ENCODE peak calls at places on chromosomes 16 and 17, in four cellular contexts. B is GM12891, L is K562, F is GM12878. O is an unnamed sample.

GRCh38 chr17:19306160-19307111 is 56.1 kb downstream of the B9D1 start:
- DNase-seq in B (peak; percentile 52), L (no peak), F (peak; percentile 94), O (no peak)

GRCh38 chr16:76386784-76387183 is 109.6 kb downstream of the CNTNAP4 start:
- DNase-seq in B (no peak), L (no peak), F (no peak), O (no peak)

GRCh38 chr17:48577946-48578615 is at the start of gene HOXB4:
- DNase-seq in B (peak; percentile 71), L (peak; percentile 95), F (peak; percentile 43), O (no peak)

GRCh38 chr17:57548421-57549385 is 196.4 kb downstream of the CCDC182 start:
- DNase-seq in B (no peak), L (peak; percentile 18), F (no peak), O (no peak)

GRCh38 chr17:332023-332422 is 20.6 kb downstream of the RPH3AL start:
- DNase-seq in B (no peak), L (no peak), F (no peak), O (no peak)

GRCh38 chr17:50501054-50501453 is 7.2 kb upstream of the MYCBPAP start:
- DNase-seq in B (no peak), L (peak; percentile 49), F (no peak), O (no peak)

GRCh38 chr16:75219838-75220237 is 1.1 kb downstream of the CTRB1 start:
- DNase-seq in B (no peak), L (no peak), F (no peak), O (no peak)

GRCh38 chr16:20383106-20384029 is 21.2 kb downstream of the PDILT start:
- DNase-seq in B (peak; percentile 30), L (peak; percentile 74), F (no peak), O (peak; percentile 18)

GRCh38 chr17:7426896-7427488 is 1.6 kb downstream of the SPEM2 start:
- DNase-seq in B (no peak), L (no peak), F (no peak), O (no peak)

DNA sequence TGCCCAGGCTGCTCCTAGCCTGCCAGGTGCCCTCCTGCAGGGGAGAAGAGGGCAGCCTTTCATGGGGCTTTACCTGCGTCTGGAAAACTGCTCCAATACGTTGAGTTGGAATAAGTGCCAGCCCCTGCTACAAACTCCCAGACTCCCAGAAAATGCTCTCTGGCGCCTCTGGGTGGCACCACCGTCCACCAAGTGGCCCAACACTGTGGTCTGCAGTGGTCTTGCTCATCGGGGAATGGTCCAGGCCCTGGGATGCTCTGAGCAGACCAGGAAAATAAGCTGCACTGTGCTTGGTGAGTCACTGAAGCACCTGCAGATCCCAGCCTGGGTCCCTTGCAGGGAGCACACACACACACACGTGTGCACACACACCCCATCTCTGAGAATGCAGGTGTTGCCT is 20.8 kb downstream of the CDIP1 start:
- DNase-seq in B (no peak), L (peak; percentile 54), F (no peak), O (no peak)
- TF ChIP-seq SPI1 in B (no peak), L (no peak), F (no peak), O (no peak)

DNA sequence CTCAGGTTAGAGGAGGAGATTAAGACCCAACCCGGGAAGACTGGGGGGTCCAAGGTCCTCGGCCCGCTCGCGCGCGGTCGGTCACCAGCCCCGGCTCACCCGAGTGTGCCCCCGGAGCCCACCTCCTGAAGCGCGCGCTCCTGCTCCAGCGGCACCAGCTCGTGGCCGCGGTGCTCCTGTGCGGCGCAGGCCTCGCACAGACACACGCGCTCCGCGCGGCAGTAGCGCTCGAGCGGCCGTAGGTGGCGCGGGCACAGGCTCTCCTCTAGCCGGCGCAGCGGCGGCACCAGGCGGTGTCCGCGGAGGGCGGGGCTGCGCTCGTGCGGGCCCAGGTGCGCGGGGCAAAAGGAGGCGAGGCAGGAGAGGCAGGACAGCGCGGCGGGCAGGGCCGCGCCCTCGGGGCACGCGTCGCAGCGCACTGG is 618 bp downstream of the TRIM47 start:
- DNase-seq in B (no peak), L (peak; percentile 54), F (no peak), O (no peak)
- TF ChIP-seq SPI1 in B (no peak), L (no peak), F (no peak), O (no peak)

GRCh38 chr17:45253879-45254278 is 8.0 kb downstream of the SPATA32 start:
- DNase-seq in B (no peak), L (peak; percentile 46), F (no peak), O (no peak)

GRCh38 chr17:45260204-45260783 is 1.6 kb downstream of the SPATA32 start:
- DNase-seq in B (no peak), L (no peak), F (no peak), O (no peak)

GRCh38 chr17:45255358-45255757 is 6.5 kb downstream of the SPATA32 start:
- DNase-seq in B (no peak), L (no peak), F (no peak), O (no peak)

GRCh38 chr17:45257115-45257514 is 4.8 kb downstream of the SPATA32 start:
- DNase-seq in B (no peak), L (no peak), F (no peak), O (no peak)

GRCh38 chr17:45256114-45256966 is 5.6 kb downstream of the SPATA32 start:
- DNase-seq in B (no peak), L (peak; percentile 27), F (no peak), O (no peak)
- TF ChIP-seq SPI1 in B (no peak), L (no peak), F (no peak), O (no peak)

GRCh38 chr16:12082207-12082606 is 105.7 kb downstream of the SNX29 start:
- DNase-seq in B (no peak), L (no peak), F (no peak), O (no peak)
- TF ChIP-seq SPI1 in B (peak; percentile 47), L (no peak), F (no peak), O (peak; percentile 72)

GRCh38 chr16:65032397-65032796 is 89.5 kb downstream of the CDH11 start:
- DNase-seq in B (no peak), L (no peak), F (no peak), O (no peak)

GRCh38 chr16:65038125-65038524 is 83.7 kb downstream of the CDH11 start:
- DNase-seq in B (no peak), L (no peak), F (no peak), O (no peak)

GRCh38 chr16:65037558-65037957 is 84.3 kb downstream of the CDH11 start:
- DNase-seq in B (no peak), L (no peak), F (no peak), O (no peak)

GRCh38 chr16:65034915-65035314 is 86.9 kb downstream of the CDH11 start:
- DNase-seq in B (no peak), L (no peak), F (no peak), O (no peak)
- TF ChIP-seq SPI1 in B (no peak), L (no peak), F (no peak), O (no peak)

DNA sequence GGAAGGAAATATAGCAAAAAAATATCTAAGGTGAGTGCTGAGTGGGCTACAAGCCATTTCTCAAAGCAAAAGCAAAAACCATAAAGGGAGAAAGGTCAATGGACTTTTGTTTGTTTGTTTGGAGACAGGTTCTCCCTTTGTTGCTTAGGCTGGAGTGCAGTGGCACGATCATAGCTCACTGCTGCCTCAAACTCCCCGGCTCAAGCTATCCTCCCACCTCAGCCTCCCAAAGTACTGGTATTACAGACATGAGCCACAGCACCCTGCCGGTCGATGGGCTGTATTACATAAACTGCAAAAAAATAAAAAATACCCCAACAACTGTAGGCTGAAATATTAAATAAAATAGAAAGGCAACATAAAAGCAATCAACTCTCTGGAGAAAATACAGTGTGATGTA is 3.5 kb upstream of the RBBP6 start:
- DNase-seq in B (no peak), L (peak; percentile 30), F (no peak), O (no peak)
- TF ChIP-seq SPI1 in B (no peak), L (no peak), F (no peak), O (no peak)

GRCh38 chr17:27318228-27318627 is 24.3 kb downstream of the WSB1 start:
- DNase-seq in B (no peak), L (no peak), F (no peak), O (no peak)
- TF ChIP-seq SPI1 in B (no peak), L (no peak), F (no peak), O (no peak)

DNA sequence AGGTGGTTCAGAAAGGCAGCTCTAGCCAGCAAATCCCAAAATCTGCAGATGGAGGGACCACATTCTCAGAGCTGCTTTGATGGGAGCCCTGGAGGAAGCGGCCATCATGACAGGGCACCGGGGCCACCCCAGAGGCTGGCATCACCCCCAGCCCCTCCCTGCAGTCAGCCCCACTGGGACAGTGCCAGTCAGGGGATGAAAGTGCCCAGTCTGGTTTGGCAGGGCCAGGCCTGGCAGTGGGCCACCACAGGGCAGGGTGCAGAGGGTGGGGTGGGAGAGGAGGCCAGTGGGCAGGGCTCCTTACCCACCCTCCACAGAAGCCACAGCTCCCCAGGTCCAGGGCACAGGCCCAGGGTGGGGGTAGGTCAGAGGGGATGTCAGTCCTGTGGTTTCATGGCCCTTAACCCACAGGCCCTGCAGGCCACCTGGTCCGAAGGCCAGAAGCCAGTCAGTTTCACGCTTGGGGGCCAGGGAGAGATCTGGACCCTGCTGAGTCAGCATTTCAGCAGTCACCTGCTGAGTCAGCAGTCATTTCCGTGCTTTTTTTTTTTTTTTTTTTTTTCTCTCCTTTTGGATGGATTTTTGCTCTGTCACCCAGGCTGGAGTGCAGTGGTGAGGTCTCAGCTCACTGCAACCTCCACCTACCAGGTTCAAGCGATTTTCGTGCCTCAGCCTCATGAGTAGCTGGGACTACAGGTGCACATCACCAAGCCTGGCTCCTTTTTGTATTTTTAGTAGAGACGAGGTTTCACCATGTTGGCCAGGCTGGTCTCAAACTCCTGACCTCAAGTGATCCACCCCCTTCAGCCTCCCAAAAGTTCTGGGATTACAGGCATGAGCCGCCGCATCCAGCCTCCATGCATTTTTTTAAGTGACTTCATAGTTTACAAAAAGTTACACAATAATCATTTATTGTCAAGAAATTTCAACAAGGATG is 10.4 kb downstream of the SLC25A10 start:
- DNase-seq in B (no peak), L (peak; percentile 77), F (no peak), O (no peak)
- TF ChIP-seq SPI1 in B (no peak), L (no peak), F (no peak), O (no peak)